ENCODE peak calls at places on chromosomes 11 and 22, in eight cellular contexts. G, N, Q, T, Z, D, I and J are unnamed samples. For H3K4me1, the result is how much of the 10 kb centered on the place peaks cover.

GRCh38 chr11:44269369-44270351 is 40.3 kb downstream of the ALX4 start:
- DNase-seq in G (no peak), N (peak), Q (peak), T (peak), Z (peak), D (peak), I (no peak), J (peak)

GRCh38 chr11:112292785-112293407 is 32.2 kb upstream of the PLET1 start:
- DNase-seq in G (peak), N (peak), Q (peak), T (no peak), Z (peak), D (no peak), I (no peak), J (peak)

GRCh38 chr11:80542704-80543103 is 1101.9 kb upstream of the TENM4 start:
- DNase-seq in G (no peak), N (no peak), Q (no peak), T (no peak), Z (no peak), D (no peak), I (no peak), J (no peak)

GRCh38 chr11:75443043-75443442 is 10.0 kb upstream of the KLHL35 start:
- DNase-seq in G (no peak), N (no peak), Q (no peak), T (no peak), Z (no peak), D (no peak), I (no peak), J (no peak)

GRCh38 chr11:10674991-10675440 is 18.5 kb downstream of the IRAG1 start:
- DNase-seq in G (no peak), N (no peak), Q (no peak), T (peak), Z (no peak), D (no peak), I (peak), J (no peak)

GRCh38 chr22:49262167-49262566 is 565.5 kb downstream of the BRD1 start:
- DNase-seq in G (no peak), N (no peak), Q (no peak), T (no peak), Z (no peak), D (peak), I (no peak), J (no peak)

GRCh38 chr22:37186228-37186996 is 1.6 kb downstream of the C1QTNF6 start:
- DNase-seq in G (peak), N (peak), Q (peak), T (no peak), Z (peak), D (peak), I (no peak), J (peak)

GRCh38 chr22:40789131-40789530 is 30.0 kb downstream of the SLC25A17 start:
- DNase-seq in G (no peak), N (no peak), Q (no peak), T (no peak), Z (no peak), D (no peak), I (no peak), J (no peak)

GRCh38 chr11:122108192-122108799 is 7.7 kb downstream of the BLID start:
- DNase-seq in G (no peak), N (peak), Q (peak), T (no peak), Z (peak), D (no peak), I (no peak), J (no peak)

GRCh38 chr11:118263694-118264567 is at the start of gene MPZL2:
- DNase-seq in G (peak), N (no peak), Q (no peak), T (no peak), Z (no peak), D (no peak), I (no peak), J (no peak)

GRCh38 chr11:32466279-32466915 is 31.1 kb upstream of the WT1 start:
- DNase-seq in G (peak), N (no peak), Q (no peak), T (no peak), Z (peak), D (no peak), I (no peak), J (no peak)

GRCh38 chr22:29940526-29940925 is 57.6 kb downstream of the MTMR3 start:
- DNase-seq in G (no peak), N (no peak), Q (no peak), T (no peak), Z (no peak), D (no peak), I (no peak), J (no peak)

GRCh38 chr11:78147807-78148206 is 8.4 kb upstream of the ALG8 start:
- DNase-seq in G (no peak), N (no peak), Q (no peak), T (no peak), Z (no peak), D (no peak), I (no peak), J (no peak)

GRCh38 chr11:80841716-80842115 is 1400.9 kb upstream of the TENM4 start:
- DNase-seq in G (peak), N (peak), Q (no peak), T (no peak), Z (peak), D (no peak), I (no peak), J (no peak)

GRCh38 chr11:118033443-118033842 is 43.4 kb upstream of the TMPRSS4 start:
- DNase-seq in G (no peak), N (no peak), Q (no peak), T (no peak), Z (no peak), D (no peak), I (no peak), J (no peak)

GRCh38 chr11:75270896-75271415 is 30.4 kb downstream of the TPBGL start:
- DNase-seq in G (no peak), N (peak), Q (peak), T (no peak), Z (no peak), D (peak), I (no peak), J (peak)

GRCh38 chr11:72760543-72761400 is 8.6 kb upstream of the ARAP1 start:
- DNase-seq in G (no peak), N (peak), Q (peak), T (no peak), Z (peak), D (no peak), I (no peak), J (no peak)

GRCh38 chr11:19520681-19521080 is 192.0 kb upstream of the NAV2 start:
- DNase-seq in G (no peak), N (no peak), Q (no peak), T (no peak), Z (no peak), D (no peak), I (no peak), J (no peak)

DNA sequence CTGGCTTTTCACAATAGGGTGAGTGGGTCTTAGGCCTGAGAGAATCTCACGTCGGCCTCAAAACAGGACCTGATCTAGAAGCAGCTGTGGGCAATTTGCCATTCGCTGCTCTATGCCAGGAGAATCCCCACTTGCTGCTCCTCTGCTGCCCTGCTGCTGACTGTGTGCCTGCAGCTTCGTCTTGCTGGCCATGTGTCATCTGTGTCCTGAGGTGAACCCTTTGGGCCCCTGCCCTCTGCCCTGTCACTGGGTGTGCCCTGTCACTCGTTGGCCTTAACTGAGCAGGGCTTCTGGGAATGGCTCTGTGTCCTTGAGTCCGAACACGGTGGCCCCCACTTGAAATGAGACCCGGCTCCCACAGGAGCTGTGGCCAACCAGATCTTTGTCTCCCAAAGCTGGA is 6.2 kb downstream of the NAA40 start:
- DNase-seq in G (no peak), N (no peak), Q (no peak), T (no peak), Z (no peak), D (peak), I (no peak), J (peak)
- TF ChIP-seq CTCF in G (no peak), N (no peak), Q (no peak), T (no peak), Z (no peak), D (no peak), I (no peak), J (no peak)

GRCh38 chr11:96105197-96105895 is 181.4 kb upstream of the MTMR2 start:
- DNase-seq in G (peak), N (no peak), Q (no peak), T (no peak), Z (peak), D (no peak), I (no peak), J (no peak)

GRCh38 chr11:96102664-96103068 is 178.8 kb upstream of the MTMR2 start:
- DNase-seq in G (peak), N (peak), Q (peak), T (no peak), Z (peak), D (no peak), I (no peak), J (no peak)

GRCh38 chr11:96101146-96101545 is 177.2 kb upstream of the MTMR2 start:
- DNase-seq in G (no peak), N (no peak), Q (no peak), T (no peak), Z (peak), D (no peak), I (no peak), J (no peak)

GRCh38 chr11:96103721-96104120 is 179.8 kb upstream of the MTMR2 start:
- DNase-seq in G (no peak), N (no peak), Q (no peak), T (no peak), Z (no peak), D (no peak), I (no peak), J (no peak)

GRCh38 chr11:96103102-96103501 is 179.2 kb upstream of the MTMR2 start:
- DNase-seq in G (no peak), N (no peak), Q (peak), T (no peak), Z (no peak), D (no peak), I (no peak), J (no peak)
- H3K4me1 ChIP-seq in G (under half), N (under half), Q (under half), T (under half), Z (under half), D (under half), I (under half), J (half or more)

GRCh38 chr22:23384899-23385298 is 195.2 kb downstream of the IGLL1 start:
- DNase-seq in G (no peak), N (no peak), Q (no peak), T (no peak), Z (no peak), D (peak), I (no peak), J (no peak)

GRCh38 chr22:23386822-23387580 is 193.1 kb downstream of the IGLL1 start:
- DNase-seq in G (no peak), N (no peak), Q (no peak), T (no peak), Z (no peak), D (peak), I (no peak), J (peak)

GRCh38 chr22:23386245-23386631 is 193.9 kb downstream of the IGLL1 start:
- DNase-seq in G (no peak), N (no peak), Q (no peak), T (no peak), Z (no peak), D (no peak), I (no peak), J (peak)

GRCh38 chr22:23384451-23384850 is 195.6 kb downstream of the IGLL1 start:
- DNase-seq in G (no peak), N (no peak), Q (no peak), T (no peak), Z (no peak), D (peak), I (no peak), J (no peak)

GRCh38 chr22:23385301-23386244 is 194.5 kb downstream of the IGLL1 start:
- DNase-seq in G (peak), N (peak), Q (peak), T (peak), Z (peak), D (peak), I (peak), J (peak)
- TF ChIP-seq CTCF in G (peak), N (peak), Q (peak), T (peak), Z (peak), D (peak), I (peak), J (peak)

DNA sequence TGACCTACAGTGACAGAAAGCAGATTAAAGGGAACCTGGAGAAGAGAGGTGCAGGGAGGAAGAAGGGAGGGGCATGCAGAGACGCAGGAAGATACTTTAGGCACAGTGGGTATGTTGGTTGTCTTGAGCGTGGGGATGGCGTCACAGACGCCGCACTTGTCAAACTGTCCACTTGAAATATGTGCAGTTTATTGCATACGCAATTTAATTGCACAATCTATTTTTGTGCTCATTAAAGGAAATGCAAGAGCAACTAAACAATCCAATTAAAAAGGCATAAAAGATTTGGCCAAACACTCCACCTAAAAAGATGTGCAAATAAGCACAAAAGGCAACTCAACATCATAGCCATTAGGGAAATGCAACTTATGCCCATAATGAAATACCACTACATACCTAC is 16.8 kb downstream of the GNB1L start:
- DNase-seq in G (no peak), N (no peak), Q (no peak), T (no peak), Z (no peak), D (no peak), I (no peak), J (no peak)
- H3K4me1 ChIP-seq in G (under half), N (under half), Q (under half), T (under half), Z (under half), D (under half), I (under half), J (under half)

GRCh38 chr11:94853836-94854235 is 85.7 kb downstream of the AMOTL1 start:
- DNase-seq in G (no peak), N (no peak), Q (no peak), T (no peak), Z (no peak), D (no peak), I (no peak), J (no peak)

GRCh38 chr11:94851864-94852581 is 83.9 kb downstream of the AMOTL1 start:
- DNase-seq in G (peak), N (no peak), Q (no peak), T (no peak), Z (no peak), D (no peak), I (no peak), J (no peak)

GRCh38 chr11:94857337-94857736 is 89.2 kb downstream of the AMOTL1 start:
- DNase-seq in G (no peak), N (no peak), Q (no peak), T (no peak), Z (no peak), D (no peak), I (no peak), J (no peak)

GRCh38 chr11:94855666-94856065 is 87.5 kb downstream of the AMOTL1 start:
- DNase-seq in G (no peak), N (no peak), Q (no peak), T (no peak), Z (peak), D (no peak), I (no peak), J (no peak)

DNA sequence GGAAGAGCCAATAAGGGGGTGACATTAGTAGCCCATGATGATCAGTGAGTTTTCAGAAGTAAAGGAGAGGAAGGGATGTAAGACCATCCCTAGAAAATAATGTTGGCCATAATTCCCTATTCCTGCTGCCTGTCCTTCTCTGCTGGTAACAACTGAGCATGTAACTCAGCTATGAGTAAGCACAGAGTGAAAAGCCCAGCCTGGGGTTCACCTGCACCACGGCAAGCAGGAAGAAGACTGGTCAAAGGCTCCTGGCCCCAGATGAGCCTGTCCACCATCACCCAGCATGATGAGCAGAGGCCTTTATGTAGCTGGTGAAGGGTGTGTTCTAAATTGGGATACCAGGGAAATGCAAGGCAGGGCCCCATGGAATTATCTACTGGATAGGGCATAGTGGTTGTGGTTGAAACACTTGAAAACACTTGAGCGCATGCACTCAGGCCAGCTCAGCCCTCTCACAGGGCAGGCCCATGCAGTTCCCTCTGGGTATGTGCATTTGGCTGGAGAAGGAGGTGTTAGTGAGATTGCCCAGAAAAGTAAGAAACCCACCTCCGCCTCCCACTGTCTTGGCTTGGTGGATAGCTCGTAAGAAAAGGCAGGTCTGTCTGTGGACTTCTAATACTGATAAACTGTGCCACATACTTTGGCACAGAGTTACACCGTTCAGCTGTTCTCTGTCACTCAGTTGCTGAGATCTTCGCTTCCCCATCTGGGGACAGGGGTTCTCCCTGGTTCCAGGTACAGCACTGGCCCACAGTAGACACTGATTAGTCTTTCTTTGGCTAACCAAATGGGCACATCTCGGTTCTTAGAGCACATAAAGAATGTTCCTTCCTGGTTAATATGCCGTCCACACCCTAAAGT is 86.8 kb downstream of the AMOTL1 start:
- DNase-seq in G (no peak), N (no peak), Q (no peak), T (no peak), Z (no peak), D (no peak), I (no peak), J (no peak)
- TF ChIP-seq CTCF in G (no peak), N (no peak), Q (no peak), T (no peak), Z (no peak), D (no peak), I (no peak), J (no peak)

DNA sequence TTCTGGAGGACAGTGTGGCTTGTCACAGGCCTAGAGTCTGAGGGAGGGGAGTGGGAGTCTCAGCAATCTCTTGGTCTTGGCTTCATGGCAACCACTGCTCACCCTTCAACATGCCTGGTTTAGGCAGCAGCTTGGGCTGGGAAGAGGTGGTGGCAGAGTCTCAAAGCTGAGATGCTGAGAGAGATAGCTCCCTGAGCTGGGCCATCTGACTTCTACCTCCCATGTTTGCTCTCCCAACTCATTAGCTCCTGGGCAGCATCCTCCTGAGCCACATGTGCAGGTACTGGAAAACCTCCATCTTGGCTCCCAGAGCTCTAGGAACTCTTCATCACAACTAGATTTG is 13.0 kb downstream of the PIK3IP1 start:
- DNase-seq in G (no peak), N (no peak), Q (no peak), T (no peak), Z (no peak), D (no peak), I (no peak), J (no peak)
- H3K4me1 ChIP-seq in G (under half), N (under half), Q (under half), T (under half), Z (under half), D (under half), I (under half), J (under half)

DNA sequence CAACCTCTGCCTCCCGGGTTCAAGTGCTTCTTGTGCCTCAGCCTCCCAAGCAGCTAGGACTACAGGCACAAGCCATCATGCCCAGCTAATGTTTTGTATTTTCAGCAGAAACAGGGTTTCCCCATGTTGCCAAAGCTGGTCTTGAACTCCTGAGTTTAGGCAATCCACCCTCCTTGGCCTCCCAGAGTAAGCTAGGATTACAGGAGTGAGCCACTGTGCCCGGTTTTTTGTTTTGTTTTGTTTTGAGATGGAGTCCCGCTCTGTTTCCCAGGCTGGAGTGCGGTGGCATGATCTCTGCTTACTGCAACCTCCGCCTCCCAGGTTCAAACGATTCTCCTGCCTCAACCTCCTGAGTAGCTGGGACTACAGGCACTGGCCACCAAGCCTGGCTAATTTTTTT is 41.0 kb downstream of the CELF1 start:
- DNase-seq in G (no peak), N (no peak), Q (no peak), T (no peak), Z (no peak), D (no peak), I (no peak), J (no peak)
- TF ChIP-seq CTCF in G (no peak), N (no peak), Q (no peak), T (no peak), Z (no peak), D (no peak), I (no peak), J (no peak)

DNA sequence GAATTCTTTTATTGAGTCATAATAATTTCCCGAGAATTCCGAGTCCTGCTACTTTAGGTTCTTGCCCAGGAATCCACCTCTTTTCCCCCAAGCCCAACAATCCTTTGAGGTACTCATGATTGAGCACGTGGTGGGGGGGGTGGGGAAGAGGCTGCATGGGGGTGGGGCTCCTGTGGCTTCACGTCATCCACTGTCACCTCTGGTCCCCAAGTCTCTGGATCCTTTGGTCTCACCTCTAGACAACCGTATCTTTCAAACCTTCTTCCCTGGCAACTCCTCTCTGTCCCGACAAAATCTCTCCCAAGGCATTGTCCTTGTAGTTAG is 8.6 kb downstream of the UCP3 start:
- DNase-seq in G (no peak), N (no peak), Q (no peak), T (no peak), Z (no peak), D (no peak), I (no peak), J (no peak)
- H3K4me1 ChIP-seq in G (under half), N (under half), Q (under half), T (under half), Z (under half), D (under half), I (under half), J (under half)